ENCODE peak calls at places on chromosomes 7 and 10, in five cellular contexts. H is WERI-Rb-1, Y is left lung, Z is ovary, D is HFFc6. Q is an unnamed sample.

GRCh38 chr10:23310443-23310842 is 34.2 kb downstream of the C10orf67 start:
- DNase-seq in Z (no peak), Y (no peak), D (no peak), H (no peak), Q (no peak)

GRCh38 chr10:30816144-30816811 is 186.7 kb upstream of the LYZL2 start:
- DNase-seq in Z (no peak), D (no peak), H (peak; percentile 31), Y (no peak), Q (no peak)

GRCh38 chr10:72097448-72098300 is 9.3 kb upstream of the SPOCK2 start:
- DNase-seq in H (no peak), Z (no peak), Y (no peak), D (peak; percentile 95), Q (peak; percentile 96)

GRCh38 chr7:47905071-47905920 is 43.0 kb downstream of the PKD1L1 start:
- DNase-seq in H (no peak), D (no peak), Y (no peak), Z (no peak), Q (no peak)

GRCh38 chr7:74656421-74656910 is 1.1 kb upstream of the GTF2I start:
- DNase-seq in Y (peak; percentile 73), H (peak; percentile 78), D (peak; percentile 22), Z (peak; percentile 38), Q (peak; percentile 30)

GRCh38 chr7:102933763-102934162 is 21.0 kb downstream of the LRRC17 start:
- DNase-seq in Y (peak; percentile 71), D (peak; percentile 90), H (no peak), Z (peak; percentile 90), Q (peak; percentile 97)

GRCh38 chr7:53340220-53340619 is 304.8 kb downstream of the POM121L12 start:
- DNase-seq in Y (no peak), D (no peak), Z (no peak), H (no peak), Q (no peak)

GRCh38 chr10:14385591-14386201 is 55.0 kb upstream of the FRMD4A start:
- DNase-seq in D (peak; percentile 7), Y (no peak), H (no peak), Z (no peak), Q (no peak)

GRCh38 chr10:22436893-22437619 is 91.8 kb downstream of the SPAG6 start:
- DNase-seq in D (peak; percentile 86), Y (peak; percentile 91), Z (peak; percentile 89), H (no peak), Q (peak; percentile 89)

GRCh38 chr7:21497072-21497471 is 45.8 kb upstream of the DNAH11 start:
- DNase-seq in Z (no peak), Y (no peak), D (peak; percentile 2), H (no peak), Q (peak; percentile 33)
- TF ChIP-seq CTCF in Z (no peak), Y (no peak), D (peak; percentile 70), H (peak; percentile 28), Q (peak; percentile 61)

GRCh38 chr10:100100651-100101525 is 19.2 kb upstream of the CPN1 start:
- DNase-seq in Y (no peak), H (peak; percentile 27), D (peak; percentile 63), Z (no peak), Q (peak; percentile 40)
- TF ChIP-seq CTCF in Y (no peak), H (peak; percentile 47), D (peak; percentile 71), Z (no peak), Q (peak; percentile 32)

GRCh38 chr10:77974396-77975074 is 48.0 kb upstream of the DLG5 start:
- DNase-seq in D (no peak), Z (no peak), H (peak; percentile 61), Y (no peak), Q (peak; percentile 65)
- TF ChIP-seq CTCF in D (peak; percentile 71), Z (no peak), H (peak; percentile 56), Y (no peak), Q (peak; percentile 62)

GRCh38 chr10:34384363-34384762 is 430.7 kb downstream of the PARD3 start:
- DNase-seq in Y (no peak), D (no peak), H (no peak), Z (no peak), Q (no peak)
- TF ChIP-seq CTCF in Y (no peak), D (no peak), H (no peak), Z (no peak), Q (no peak)

GRCh38 chr10:79295593-79295992 is 51.7 kb upstream of the PPIF start:
- DNase-seq in Y (peak; percentile 83), H (no peak), D (no peak), Z (no peak), Q (peak; percentile 17)
- TF ChIP-seq CTCF in Y (no peak), H (no peak), D (no peak), Z (no peak), Q (no peak)

GRCh38 chr7:116478834-116479233 is 20.7 kb upstream of the CAV2 start:
- DNase-seq in Y (no peak), D (no peak), H (no peak), Z (no peak), Q (no peak)
- TF ChIP-seq CTCF in Y (no peak), D (no peak), H (no peak), Z (no peak), Q (no peak)

Q was measured in fibroblast of villous mesenchyme.